ENCODE peak calls at places on chromosome X, in four cellular contexts. One of them, this sample, is unnamed.

GRCh38 chrX:6052111-6052745 is 176.4 kb downstream of the NLGN4X start:
- DNase-seq in sciatic nerve: no peak
- DNase-seq in EH: no peak
- DNase-seq in NCI-H2107: no peak
- DNase-seq in this sample: peak; percentile 11

GRCh38 chrX:93420090-93420489 is 253.3 kb downstream of the NAP1L3 start:
- DNase-seq in sciatic nerve: no peak
- DNase-seq in NCI-H2107: no peak
- DNase-seq in EH: no peak
- DNase-seq in this sample: no peak

GRCh38 chrX:124534530-124534929 is 188.2 kb downstream of the SH2D1A start:
- DNase-seq in NCI-H2107: no peak
- DNase-seq in EH: no peak
- DNase-seq in sciatic nerve: no peak
- DNase-seq in this sample: no peak

GRCh38 chrX:13377537-13377936 is 57.7 kb upstream of the ATXN3L start:
- DNase-seq in NCI-H2107: no peak
- DNase-seq in sciatic nerve: no peak
- DNase-seq in EH: peak; percentile 91
- DNase-seq in this sample: peak; percentile 84

GRCh38 chrX:130145123-130145522 is 20.5 kb downstream of the AIFM1 start:
- DNase-seq in EH: peak; percentile 16
- DNase-seq in sciatic nerve: no peak
- DNase-seq in NCI-H2107: no peak
- DNase-seq in this sample: no peak

GRCh38 chrX:1661048-1661921 is 46.4 kb downstream of the ASMT start:
- DNase-seq in EH: no peak
- DNase-seq in NCI-H2107: no peak
- DNase-seq in sciatic nerve: no peak
- DNase-seq in this sample: no peak

GRCh38 chrX:54495814-54496516 is at the start of gene FGD1:
- DNase-seq in NCI-H2107: peak; percentile 32
- DNase-seq in sciatic nerve: peak; percentile 86
- DNase-seq in EH: peak; percentile 70
- DNase-seq in this sample: peak; percentile 62

GRCh38 chrX:15497865-15498264 is 2.7 kb upstream of the BMX start:
- DNase-seq in EH: peak; percentile 43
- DNase-seq in NCI-H2107: peak; percentile 12
- DNase-seq in sciatic nerve: no peak
- DNase-seq in this sample: peak; percentile 24

GRCh38 chrX:19875051-19875432 is 12.4 kb downstream of the SH3KBP1 start:
- DNase-seq in sciatic nerve: no peak
- DNase-seq in EH: peak; percentile 38
- DNase-seq in NCI-H2107: no peak
- DNase-seq in this sample: no peak

GRCh38 chrX:86148024-86148511 is at the start of gene DACH2:
- DNase-seq in NCI-H2107: peak; percentile 2
- DNase-seq in EH: peak; percentile 54
- DNase-seq in sciatic nerve: peak; percentile 80
- DNase-seq in this sample: peak; percentile 49

GRCh38 chrX:111830561-111830960 is 45.4 kb upstream of the TRPC5OS start:
- DNase-seq in sciatic nerve: no peak
- DNase-seq in NCI-H2107: no peak
- DNase-seq in EH: no peak
- DNase-seq in this sample: no peak

GRCh38 chrX:53441531-53442321 is 7.6 kb upstream of the HSD17B10 start:
- DNase-seq in NCI-H2107: peak; percentile 69
- DNase-seq in sciatic nerve: peak; percentile 78
- DNase-seq in EH: peak; percentile 78
- DNase-seq in this sample: peak; percentile 62

GRCh38 chrX:18098704-18099103 is 122.0 kb downstream of the BEND2 start:
- DNase-seq in NCI-H2107: no peak
- DNase-seq in EH: no peak
- DNase-seq in sciatic nerve: no peak
- DNase-seq in this sample: no peak

GRCh38 chrX:2538016-2538415 is 37.2 kb upstream of the DHRSX start:
- DNase-seq in NCI-H2107: no peak
- DNase-seq in sciatic nerve: no peak
- DNase-seq in EH: no peak
- DNase-seq in this sample: no peak

GRCh38 chrX:9942086-9942485 is 25.1 kb upstream of the CLDN34 start:
- DNase-seq in sciatic nerve: no peak
- DNase-seq in NCI-H2107: no peak
- DNase-seq in EH: no peak
- DNase-seq in this sample: no peak

GRCh38 chrX:112536544-112536943 is 143.2 kb downstream of the LHFPL1 start:
- DNase-seq in EH: no peak
- DNase-seq in sciatic nerve: no peak
- DNase-seq in NCI-H2107: no peak
- DNase-seq in this sample: no peak

GRCh38 chrX:7147978-7148824 is at the start of gene PUDP:
- DNase-seq in NCI-H2107: peak; percentile 68
- DNase-seq in sciatic nerve: peak; percentile 94
- DNase-seq in EH: peak; percentile 81
- DNase-seq in this sample: peak; percentile 84

GRCh38 chrX:154369453-154370299 is 4.8 kb downstream of the FLNA start:
- DNase-seq in sciatic nerve: peak; percentile 88
- DNase-seq in NCI-H2107: no peak
- DNase-seq in EH: peak; percentile 96
- DNase-seq in this sample: peak; percentile 96

GRCh38 chrX:15349046-15349445 is 13.7 kb upstream of the PIGA start:
- DNase-seq in NCI-H2107: peak; percentile 37
- DNase-seq in sciatic nerve: no peak
- DNase-seq in EH: peak; percentile 56
- DNase-seq in this sample: peak; percentile 62

GRCh38 chrX:15674514-15674898 is 9.9 kb upstream of the CLTRN start:
- DNase-seq in NCI-H2107: peak; percentile 76
- DNase-seq in sciatic nerve: peak; percentile 98
- DNase-seq in EH: peak; percentile 94
- DNase-seq in this sample: no peak

GRCh38 chrX:51892921-51893745 is at the start of gene MAGED1:
- DNase-seq in sciatic nerve: peak; percentile 94
- DNase-seq in EH: peak; percentile 96
- DNase-seq in NCI-H2107: peak; percentile 95
- DNase-seq in this sample: peak; percentile 96

GRCh38 chrX:17377047-17377692 is 2.2 kb downstream of the NHS start:
- DNase-seq in EH: peak; percentile 35
- DNase-seq in NCI-H2107: peak; percentile 80
- DNase-seq in sciatic nerve: peak; percentile 63
- DNase-seq in this sample: peak; percentile 54

GRCh38 chrX:15160558-15160957 is 109.3 kb downstream of the ASB9 start:
- DNase-seq in NCI-H2107: no peak
- DNase-seq in sciatic nerve: no peak
- DNase-seq in EH: no peak
- DNase-seq in this sample: no peak

GRCh38 chrX:69033936-69034335 is 131.3 kb downstream of the PJA1 start:
- DNase-seq in NCI-H2107: no peak
- DNase-seq in EH: no peak
- DNase-seq in sciatic nerve: no peak
- DNase-seq in this sample: no peak

GRCh38 chrX:68196939-68197791 is 236.1 kb downstream of the OPHN1 start:
- DNase-seq in NCI-H2107: no peak
- DNase-seq in EH: peak; percentile 47
- DNase-seq in sciatic nerve: no peak
- DNase-seq in this sample: peak; percentile 54

GRCh38 chrX:97074400-97074799 is 190.7 kb downstream of the RPA4 start:
- DNase-seq in EH: peak; percentile 49
- DNase-seq in sciatic nerve: no peak
- DNase-seq in NCI-H2107: no peak
- DNase-seq in this sample: peak; percentile 12

GRCh38 chrX:118666521-118666920 is 60.9 kb upstream of the IL13RA1 start:
- DNase-seq in EH: peak; percentile 25
- DNase-seq in NCI-H2107: no peak
- DNase-seq in sciatic nerve: no peak
- DNase-seq in this sample: peak; percentile 6

GRCh38 chrX:119427024-119427794 is 28.1 kb downstream of the SLC25A43 start:
- DNase-seq in EH: peak; percentile 65
- DNase-seq in sciatic nerve: no peak
- DNase-seq in NCI-H2107: no peak
- DNase-seq in this sample: peak; percentile 46

GRCh38 chrX:153687121-153688039 is at the start of gene SLC6A8:
- DNase-seq in EH: peak; percentile 73
- DNase-seq in sciatic nerve: peak; percentile 87
- DNase-seq in NCI-H2107: peak; percentile 64
- DNase-seq in this sample: peak; percentile 41

GRCh38 chrX:115400960-115401359 is 111.4 kb downstream of the LUZP4 start:
- DNase-seq in NCI-H2107: no peak
- DNase-seq in sciatic nerve: no peak
- DNase-seq in EH: peak; percentile 7
- DNase-seq in this sample: no peak

This sample was measured in astrocyte of the spinal cord.